ENCODE peak calls at places on chromosomes 7 and 10, in five cellular contexts. P, I, W, C and F are unnamed samples.

GRCh38 chr7:148699772-148700629 is 1.3 kb downstream of the CUL1 start:
- DNase-seq in P (no peak), I (no peak), W (no peak), C (peak; percentile 56), F (no peak)

GRCh38 chr7:150453186-150453585 is 2.8 kb downstream of the GIMAP8 start:
- DNase-seq in P (no peak), I (no peak), W (no peak), C (no peak), F (no peak)

GRCh38 chr7:133975130-133975529 is 152.0 kb upstream of the LRGUK start:
- DNase-seq in P (no peak), I (no peak), W (no peak), C (peak; percentile 8), F (no peak)

GRCh38 chr10:33032354-33033254 is 74.6 kb upstream of the ITGB1 start:
- DNase-seq in P (no peak), I (no peak), W (no peak), C (peak; percentile 48), F (no peak)

GRCh38 chr10:78777466-78778256 is 291.1 kb upstream of the ZMIZ1 start:
- DNase-seq in P (no peak), I (no peak), W (no peak), C (peak; percentile 76), F (no peak)

GRCh38 chr7:28509256-28510021 is 97.1 kb downstream of the CREB5 start:
- DNase-seq in P (no peak), I (no peak), W (no peak), C (peak; percentile 3), F (no peak)

GRCh38 chr10:8211631-8212030 is 157.1 kb downstream of the GATA3 start:
- DNase-seq in P (no peak), I (no peak), W (no peak), C (no peak), F (no peak)

GRCh38 chr7:98217623-98218582 is 6.7 kb downstream of the BHLHA15 start:
- DNase-seq in P (no peak), I (no peak), W (no peak), C (no peak), F (no peak)

GRCh38 chr7:64876792-64877713 is 26.0 kb upstream of the ZNF273 start:
- DNase-seq in P (peak; percentile 54), I (no peak), W (peak; percentile 74), C (no peak), F (peak; percentile 20)

GRCh38 chr10:3961082-3961481 is 176.1 kb upstream of the KLF6 start:
- DNase-seq in P (peak; percentile 38), I (no peak), W (peak; percentile 40), C (no peak), F (peak; percentile 34)

GRCh38 chr10:31745612-31746376 is 182.8 kb downstream of the ARHGAP12 start:
- DNase-seq in P (no peak), I (no peak), W (peak; percentile 64), C (peak; percentile 92), F (no peak)

GRCh38 chr10:21402606-21403083 is 122.8 kb downstream of the SKIDA1 start:
- DNase-seq in P (no peak), I (no peak), W (no peak), C (peak; percentile 54), F (no peak)

GRCh38 chr10:60480865-60481563 is 91.3 kb upstream of the ANK3 start:
- DNase-seq in P (no peak), I (no peak), W (no peak), C (peak; percentile 87), F (no peak)

GRCh38 chr7:1317654-1318450 is 85.2 kb downstream of the UNCX start:
- DNase-seq in P (no peak), I (no peak), W (no peak), C (no peak), F (no peak)

GRCh38 chr10:76883596-76883995 is 754.0 kb downstream of the KCNMA1 start:
- DNase-seq in P (no peak), I (no peak), W (no peak), C (no peak), F (no peak)

GRCh38 chr10:127937915-127938440 is 31.1 kb downstream of the PTPRE start:
- DNase-seq in P (no peak), I (no peak), W (no peak), C (no peak), F (no peak)

GRCh38 chr10:14356921-14357320 is 26.2 kb upstream of the FRMD4A start:
- DNase-seq in P (no peak), I (no peak), W (no peak), C (peak; percentile 55), F (no peak)

GRCh38 chr10:62352356-62352963 is 21.7 kb upstream of the ZNF365 start:
- DNase-seq in P (no peak), I (no peak), W (peak; percentile 58), C (peak; percentile 41), F (no peak)

GRCh38 chr7:151511946-151512345 is 7.7 kb downstream of the RHEB start:
- DNase-seq in P (no peak), I (no peak), W (no peak), C (peak; percentile 50), F (no peak)

GRCh38 chr10:132104062-132104461 is 38.3 kb downstream of the JAKMIP3 start:
- DNase-seq in P (no peak), I (no peak), W (no peak), C (no peak), F (no peak)

GRCh38 chr7:87934699-87935372 is 785 bp downstream of the ADAM22 start:
- DNase-seq in P (no peak), I (peak; percentile 10), W (no peak), C (no peak), F (no peak)

GRCh38 chr7:74627699-74628411 is 29.7 kb upstream of the GTF2I start:
- DNase-seq in P (no peak), I (no peak), W (no peak), C (peak; percentile 89), F (no peak)

GRCh38 chr10:24552346-24553016 is 171.2 kb downstream of the ARHGAP21 start:
- DNase-seq in P (no peak), I (peak; percentile 20), W (no peak), C (no peak), F (peak; percentile 2)

GRCh38 chr10:102654969-102655368 is 10.7 kb downstream of the TRIM8 start:
- DNase-seq in P (no peak), I (no peak), W (no peak), C (no peak), F (no peak)

GRCh38 chr10:118108194-118109026 is 61.7 kb upstream of the RAB11FIP2 start:
- DNase-seq in P (no peak), I (no peak), W (no peak), C (peak; percentile 59), F (no peak)

GRCh38 chr10:80472234-80473095 is 18.4 kb downstream of the TSPAN14 start:
- DNase-seq in P (no peak), I (no peak), W (peak; percentile 46), C (peak; percentile 72), F (no peak)

GRCh38 chr7:145478551-145478950 is 638.0 kb upstream of the CNTNAP2 start:
- DNase-seq in P (no peak), I (no peak), W (no peak), C (no peak), F (no peak)

GRCh38 chr7:28957064-28957821 is 887 bp downstream of the TRIL start:
- DNase-seq in P (no peak), I (peak; percentile 15), W (no peak), C (no peak), F (no peak)

GRCh38 chr10:71584902-71585578 is 134.5 kb downstream of the C10orf105 start:
- DNase-seq in P (no peak), I (no peak), W (no peak), C (no peak), F (no peak)

GRCh38 chr10:116769791-116770190 is 27.4 kb upstream of the HSPA12A start:
- DNase-seq in P (no peak), I (no peak), W (no peak), C (peak; percentile 43), F (no peak)

GRCh38 chr7:32102432-32102851 is 32.2 kb upstream of the PDE1C start:
- DNase-seq in P (no peak), I (no peak), W (no peak), C (no peak), F (no peak)

GRCh38 chr7:10998984-10999757 is 25.5 kb downstream of the PHF14 start:
- DNase-seq in P (no peak), I (no peak), W (no peak), C (no peak), F (no peak)

GRCh38 chr10:94010886-94011285 is 17.2 kb downstream of the PLCE1 start:
- DNase-seq in P (no peak), I (no peak), W (no peak), C (no peak), F (no peak)